ENCODE peak calls at places on chromosome 10, in ten cellular contexts. P is AG08395, L is stromal cell of bone marrow, J is GM19239, B is cerebellar nuclear complex, M is kidney tubule cell, Y is testis, U is nucleus accumbens, D is NCI-H1694, H is lower lobe of right lung. F is an unnamed sample.

GRCh38 chr10:102620138-102620591 is 24.1 kb upstream of the TRIM8 start:
- DNase-seq in P (no peak), L (no peak), J (no peak), B (no peak), M (no peak), Y (peak), U (no peak), D (no peak), H (peak), F (no peak)

GRCh38 chr10:24952701-24953349 is 419 bp upstream of the PRTFDC1 start:
- DNase-seq in P (peak), L (no peak), J (peak), B (no peak), M (peak), Y (peak), U (no peak), D (peak), H (peak), F (peak)

GRCh38 chr10:88147000-88147798 is 283.8 kb downstream of the PTEN start:
- DNase-seq in P (no peak), L (no peak), J (no peak), B (no peak), M (no peak), Y (peak), U (no peak), D (no peak), H (no peak), F (no peak)

GRCh38 chr10:86311900-86312299 is 54.7 kb downstream of the GRID1 start:
- DNase-seq in P (no peak), L (no peak), J (no peak), B (no peak), M (no peak), Y (no peak), U (no peak), D (no peak), H (no peak), F (no peak)

GRCh38 chr10:8073696-8074416 is 19.4 kb downstream of the GATA3 start:
- DNase-seq in P (peak), L (no peak), J (no peak), B (no peak), M (no peak), Y (no peak), U (no peak), D (no peak), H (no peak), F (no peak)

GRCh38 chr10:69801094-69801433 is 642 bp upstream of the COL13A1 start:
- DNase-seq in P (peak), L (no peak), J (peak), B (no peak), M (peak), Y (peak), U (no peak), D (peak), H (peak), F (no peak)

GRCh38 chr10:33986515-33986914 is 652.0 kb upstream of the NRP1 start:
- DNase-seq in P (no peak), L (no peak), J (no peak), B (no peak), M (no peak), Y (no peak), U (no peak), D (no peak), H (no peak), F (no peak)

GRCh38 chr10:80465839-80466590 is 11.9 kb downstream of the TSPAN14 start:
- DNase-seq in P (no peak), L (no peak), J (no peak), B (no peak), M (peak), Y (no peak), U (no peak), D (no peak), H (no peak), F (no peak)

GRCh38 chr10:75431180-75432111 is at the start of gene LRMDA:
- DNase-seq in P (peak), L (no peak), J (no peak), B (no peak), M (peak), Y (peak), U (no peak), D (no peak), H (peak), F (no peak)

GRCh38 chr10:31347705-31348104 is 28.7 kb downstream of the ZEB1 start:
- DNase-seq in P (no peak), L (no peak), J (no peak), B (no peak), M (no peak), Y (no peak), U (no peak), D (no peak), H (no peak), F (no peak)

GRCh38 chr10:17144757-17145156 is 15.1 kb upstream of the CUBN start:
- DNase-seq in P (no peak), L (no peak), J (no peak), B (no peak), M (no peak), Y (no peak), U (no peak), D (no peak), H (no peak), F (no peak)

GRCh38 chr10:103921750-103922195 is 3.8 kb upstream of the STN1 start:
- DNase-seq in P (no peak), L (no peak), J (peak), B (no peak), M (peak), Y (peak), U (no peak), D (no peak), H (no peak), F (peak)

GRCh38 chr10:44380829-44381600 is 3.9 kb downstream of the CXCL12 start:
- DNase-seq in P (no peak), L (no peak), J (no peak), B (no peak), M (no peak), Y (no peak), U (no peak), D (no peak), H (no peak), F (no peak)

GRCh38 chr10:91879514-91880170 is 29.6 kb downstream of the FGFBP3 start:
- DNase-seq in P (no peak), L (no peak), J (no peak), B (no peak), M (no peak), Y (no peak), U (no peak), D (no peak), H (no peak), F (no peak)

GRCh38 chr10:73875139-73875475 is 752 bp upstream of the CAMK2G start:
- DNase-seq in P (no peak), L (no peak), J (peak), B (no peak), M (no peak), Y (no peak), U (no peak), D (no peak), H (no peak), F (no peak)

GRCh38 chr10:48627984-48628609 is 23.2 kb upstream of the ARHGAP22 start:
- DNase-seq in P (no peak), L (no peak), J (no peak), B (no peak), M (no peak), Y (no peak), U (no peak), D (peak), H (no peak), F (peak)

GRCh38 chr10:99766282-99766681 is 16.2 kb upstream of the ABCC2 start:
- DNase-seq in P (no peak), L (no peak), J (no peak), B (no peak), M (no peak), Y (no peak), U (no peak), D (no peak), H (no peak), F (no peak)

GRCh38 chr10:109914966-109915365 is 8.3 kb downstream of the XPNPEP1 start:
- DNase-seq in P (peak), L (peak), J (no peak), B (no peak), M (peak), Y (no peak), U (no peak), D (no peak), H (no peak), F (no peak)

GRCh38 chr10:70537398-70538194 is 59.0 kb downstream of the PALD1 start:
- DNase-seq in P (no peak), L (no peak), J (no peak), B (no peak), M (peak), Y (peak), U (no peak), D (no peak), H (no peak), F (no peak)

GRCh38 chr10:71255817-71256660 is 43.7 kb downstream of the UNC5B start:
- DNase-seq in P (peak), L (peak), J (no peak), B (no peak), M (peak), Y (no peak), U (no peak), D (peak), H (no peak), F (no peak)

GRCh38 chr10:6721964-6722615 is 142.0 kb upstream of the PRKCQ start:
- DNase-seq in P (peak), L (peak), J (no peak), B (no peak), M (peak), Y (no peak), U (no peak), D (no peak), H (no peak), F (no peak)

GRCh38 chr10:93458821-93459257 is 23.3 kb downstream of the MYOF start:
- DNase-seq in P (peak), L (peak), J (no peak), B (no peak), M (peak), Y (peak), U (no peak), D (no peak), H (peak), F (no peak)

GRCh38 chr10:63760034-63760707 is 239.0 kb downstream of the REEP3 start:
- DNase-seq in P (peak), L (no peak), J (no peak), B (no peak), M (no peak), Y (no peak), U (no peak), D (no peak), H (no peak), F (no peak)

GRCh38 chr10:48976208-48976607 is 36.6 kb upstream of the LRRC18 start:
- DNase-seq in P (peak), L (no peak), J (no peak), B (no peak), M (peak), Y (peak), U (no peak), D (no peak), H (no peak), F (no peak)

GRCh38 chr10:4851846-4852245 is 25.8 kb downstream of the AKR1E2 start:
- DNase-seq in P (no peak), L (no peak), J (no peak), B (no peak), M (no peak), Y (no peak), U (no peak), D (no peak), H (no peak), F (no peak)

GRCh38 chr10:86970152-86970886 is 2.0 kb downstream of the ADIRF start:
- DNase-seq in P (peak), L (peak), J (no peak), B (no peak), M (peak), Y (peak), U (no peak), D (no peak), H (peak), F (peak)

GRCh38 chr10:554182-554848 is 135.2 kb downstream of the DIP2C start:
- DNase-seq in P (no peak), L (no peak), J (no peak), B (no peak), M (no peak), Y (no peak), U (no peak), D (no peak), H (no peak), F (no peak)

F was measured in posterior cingulate gyrus.